ENCODE peak calls at places on chromosomes 2 and 18, in six cellular contexts. M is K562, I is SK-N-SH, T is IMR-90, B is HepG2, W is GM12878. Y is an unnamed sample.
A peak's percentile ranks its signal among the peaks of the same experiment; 100 is the strongest.

GRCh38 chr2:102806250-102806837 is 44.5 kb downstream of the TMEM182 start:
- DNase-seq in T (peak; percentile 65), I (peak; percentile 75), W (no peak), B (peak; percentile 73), M (peak; percentile 62), Y (peak; percentile 60)

GRCh38 chr2:28505361-28505760 is 9.5 kb downstream of the PLB1 start:
- DNase-seq in W (no peak), B (no peak), I (no peak), T (no peak), M (no peak), Y (no peak)

GRCh38 chr2:95390272-95390880 is 12.1 kb upstream of the FAHD2A start:
- DNase-seq in T (no peak), I (no peak), W (no peak), M (no peak), B (peak; percentile 75), Y (no peak)

GRCh38 chr2:218745559-218746469 is 35.2 kb downstream of the TTLL4 start:
- DNase-seq in I (no peak), B (peak; percentile 99), W (no peak), T (peak; percentile 65), M (no peak), Y (no peak)

GRCh38 chr18:68147728-68148127 is 567.2 kb downstream of the TMX3 start:
- DNase-seq in M (no peak), I (no peak), W (no peak), B (no peak), T (peak; percentile 45), Y (no peak)

GRCh38 chr18:29653816-29654215 is 1388.7 kb downstream of the DSC3 start:
- DNase-seq in I (no peak), T (no peak), B (no peak), M (no peak), W (no peak), Y (no peak)

GRCh38 chr2:241636983-241637232 is at the start of gene THAP4:
- DNase-seq in M (peak; percentile 81), B (no peak), T (no peak), W (no peak), I (peak; percentile 94), Y (no peak)

GRCh38 chr18:25289040-25289631 is 62.8 kb downstream of the ZNF521 start:
- DNase-seq in M (no peak), T (peak; percentile 91), W (no peak), B (no peak), I (no peak), Y (peak; percentile 11)

GRCh38 chr2:28391564-28392296 is 928 bp upstream of the FOSL2 start:
- DNase-seq in I (peak; percentile 91), M (peak; percentile 64), B (peak; percentile 72), T (peak; percentile 79), W (no peak), Y (peak; percentile 96)

GRCh38 chr2:55771612-55772011 is 78.0 kb upstream of the PNPT1 start:
- DNase-seq in M (no peak), T (peak; percentile 67), I (peak; percentile 26), B (peak; percentile 22), W (no peak), Y (peak; percentile 53)

GRCh38 chr2:204027105-204027504 is 90.5 kb downstream of the ICOS start:
- DNase-seq in T (peak; percentile 13), M (no peak), I (no peak), W (no peak), B (no peak), Y (no peak)

GRCh38 chr2:216739035-216739434 is 43.7 kb upstream of the IGFBP5 start:
- DNase-seq in T (no peak), I (no peak), W (no peak), M (no peak), B (no peak), Y (no peak)

GRCh38 chr2:104434363-104434792 is 419.5 kb upstream of the POU3F3 start:
- DNase-seq in W (peak; percentile 7), I (peak; percentile 54), M (no peak), T (no peak), B (no peak), Y (no peak)
- TF ChIP-seq SMC3 in W (no peak), I (no peak), M (no peak), T (no peak), B (no peak), Y (no peak)

DNA sequence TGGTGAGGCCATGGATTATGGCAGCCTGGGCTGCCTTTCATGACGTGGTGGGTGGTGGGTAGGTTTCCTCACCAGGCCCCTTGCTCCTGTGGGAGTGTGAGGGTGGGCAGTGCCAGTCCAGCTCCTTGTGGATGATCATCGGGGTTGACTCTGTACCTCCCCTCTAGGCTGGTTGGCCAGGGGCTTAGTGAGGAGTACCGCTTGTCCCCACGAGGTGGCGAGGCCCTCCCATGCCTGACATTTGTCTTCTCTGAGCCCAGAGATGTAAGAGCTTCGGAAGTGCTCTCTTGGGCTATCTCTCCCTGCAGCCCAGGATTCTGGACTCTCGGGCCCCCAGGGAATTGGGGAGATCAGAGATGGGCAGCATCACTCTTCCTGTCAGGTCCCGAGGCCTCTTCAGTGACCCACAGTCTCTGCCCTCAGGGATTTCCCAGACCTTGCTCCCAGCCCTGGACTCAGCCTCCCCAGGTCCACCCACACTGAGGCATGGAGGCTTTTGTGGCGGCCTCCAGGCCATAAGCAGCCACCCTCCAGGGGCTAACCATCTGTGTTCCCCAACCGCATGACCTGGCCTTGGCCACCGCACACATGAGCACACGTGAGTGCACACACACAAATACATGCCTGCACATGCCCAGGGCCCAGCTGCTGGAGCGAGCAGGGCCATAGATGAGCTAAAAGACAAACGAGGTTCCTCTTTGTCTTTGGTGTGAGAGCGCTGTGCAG is 6.5 kb downstream of the SPR start:
- DNase-seq in M (peak; percentile 76), T (peak; percentile 73), W (peak; percentile 55), B (peak; percentile 68), I (peak; percentile 79), Y (peak; percentile 82)
- TF ChIP-seq SMC3 in M (peak; percentile 90), T (peak; percentile 86), W (peak; percentile 77), B (peak; percentile 86), I (peak; percentile 67), Y (peak; percentile 77)

DNA sequence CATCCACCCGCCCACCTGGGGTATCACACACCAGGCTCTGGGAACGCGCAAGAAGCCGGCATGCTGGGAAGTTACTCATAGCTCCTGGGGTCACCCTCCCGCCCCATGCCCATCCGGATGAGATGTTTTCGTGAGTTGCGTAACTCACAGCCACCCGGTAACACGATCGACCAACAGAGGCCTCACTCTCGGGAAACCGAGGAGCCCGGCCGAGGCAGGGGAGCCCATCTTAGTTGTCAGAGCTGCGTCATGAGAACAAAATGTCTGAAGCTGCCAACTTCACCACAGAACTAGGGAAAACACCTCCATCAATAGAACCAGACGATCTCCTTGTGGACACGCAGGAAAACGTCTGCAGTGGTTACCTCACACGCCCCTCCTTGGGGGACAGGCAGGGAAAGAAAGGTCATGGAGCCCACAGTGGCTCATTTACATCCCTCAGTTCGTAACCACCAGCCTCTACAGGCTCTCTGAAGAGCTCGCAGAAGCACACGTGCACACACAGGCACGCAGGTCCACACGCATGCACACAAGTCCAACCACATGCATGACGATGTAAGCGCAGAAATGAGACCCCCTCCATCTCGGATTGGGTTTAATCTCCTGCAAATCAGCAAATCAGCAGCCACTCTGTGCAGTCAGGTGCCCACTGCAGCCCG is 26.3 kb downstream of the ADI1 start:
- DNase-seq in M (no peak), T (peak; percentile 96), W (no peak), I (peak; percentile 37), B (peak; percentile 64), Y (no peak)
- TF ChIP-seq SMC3 in M (no peak), T (no peak), W (no peak), I (no peak), B (no peak), Y (no peak)

DNA sequence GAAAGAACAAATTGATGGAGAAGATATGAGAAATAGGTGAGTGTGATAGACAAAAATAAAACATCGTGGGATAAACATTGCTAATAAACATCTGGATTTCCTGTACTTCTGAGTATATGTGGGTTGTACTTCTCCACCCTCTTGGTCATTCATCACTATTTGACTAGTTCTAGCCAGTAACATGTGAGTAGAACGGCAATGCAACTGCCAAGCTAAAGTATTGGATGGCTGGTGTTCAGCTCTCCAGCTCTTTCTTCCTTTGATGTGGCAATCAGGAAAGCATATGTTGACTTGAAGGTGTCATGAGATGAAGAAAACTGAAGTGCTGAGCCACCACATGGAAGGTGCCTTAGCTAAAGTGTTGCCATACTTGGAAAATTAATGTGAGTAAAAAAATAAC is 144.9 kb downstream of the SCG2 start:
- DNase-seq in B (no peak), T (no peak), W (no peak), I (no peak), M (no peak), Y (no peak)
- TF ChIP-seq SMC3 in B (no peak), T (no peak), W (no peak), I (no peak), M (no peak), Y (no peak)

GRCh38 chr18:58097907-58098166 is 53.8 kb downstream of the NEDD4L start:
- DNase-seq in M (no peak), B (no peak), W (no peak), T (no peak), I (no peak), Y (no peak)

GRCh38 chr18:58096658-58097057 is 52.6 kb downstream of the NEDD4L start:
- DNase-seq in W (no peak), I (no peak), B (no peak), T (no peak), M (no peak), Y (no peak)

GRCh38 chr18:58098706-58099105 is 54.7 kb downstream of the NEDD4L start:
- DNase-seq in M (no peak), W (no peak), I (no peak), B (no peak), T (no peak), Y (no peak)

GRCh38 chr18:58095655-58096054 is 51.6 kb downstream of the NEDD4L start:
- DNase-seq in B (no peak), M (no peak), T (no peak), I (no peak), W (no peak), Y (no peak)

DNA sequence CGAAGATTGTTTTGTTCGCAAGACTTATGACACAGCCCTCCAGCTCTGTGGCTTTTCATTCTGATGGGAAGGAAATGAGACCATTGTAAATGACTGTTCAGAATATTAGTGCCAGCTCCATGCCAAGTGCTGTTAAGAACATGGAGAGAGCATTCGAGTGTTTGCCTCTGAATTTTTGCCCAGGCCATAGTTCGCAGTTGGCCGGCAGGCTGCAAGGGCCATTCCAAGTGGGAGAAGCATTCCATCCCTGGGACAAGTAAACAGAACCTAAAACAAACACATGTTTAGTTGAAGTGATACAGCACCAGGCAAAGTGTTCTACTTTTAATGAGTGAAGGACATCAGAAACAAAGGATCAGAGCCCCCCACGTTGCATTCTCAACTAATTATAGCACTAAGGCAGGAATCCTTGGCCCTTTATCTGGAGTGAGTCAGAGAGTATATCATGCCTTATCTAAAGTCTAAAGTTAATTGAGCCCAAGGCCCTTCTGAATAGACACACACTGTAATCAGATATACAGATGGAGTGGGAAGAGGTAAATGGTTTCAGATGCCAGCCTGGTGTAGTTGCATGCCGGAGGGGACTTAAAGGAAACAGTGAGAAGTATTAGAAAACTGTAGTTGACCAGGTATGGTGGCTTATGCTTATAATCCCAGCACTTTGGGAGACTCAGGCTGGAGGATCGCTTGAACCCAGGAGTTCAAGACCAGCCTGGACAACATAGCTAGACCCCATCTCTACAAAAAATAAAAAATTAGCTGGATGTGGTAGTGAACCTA is 53.3 kb downstream of the NEDD4L start:
- DNase-seq in B (peak; percentile 41), T (peak; percentile 37), W (no peak), M (no peak), I (peak; percentile 63), Y (no peak)
- TF ChIP-seq SMC3 in B (no peak), T (no peak), W (no peak), M (no peak), I (no peak), Y (no peak)